ENCODE peak calls at places on chromosomes 2 and 18, in nine cellular contexts. M is dorsolateral prefrontal cortex, C is coronary artery, D is left lung, F is neural crest cell, R is chondrocyte, K is IMR-90, X is stomach, U is colonic mucosa. H is an unnamed sample.

GRCh38 chr2:237264480-237265219 is 149.3 kb downstream of the COL6A3 start:
- DNase-seq in M (no peak), U (no peak), F (no peak), C (no peak), X (no peak), D (no peak), K (peak), R (no peak), H (peak)

GRCh38 chr2:168439536-168439935 is 16.5 kb upstream of the CERS6 start:
- DNase-seq in U (no peak), M (no peak), K (peak), D (no peak), R (no peak), F (no peak), X (no peak), C (no peak), H (peak)

GRCh38 chr2:173355132-173355865 is 627 bp downstream of the CDCA7 start:
- DNase-seq in X (peak), D (peak), C (no peak), F (peak), K (peak), U (peak), R (no peak), M (no peak), H (peak)

GRCh38 chr18:25737710-25738251 is 352.6 kb downstream of the SS18 start:
- DNase-seq in R (no peak), C (no peak), M (no peak), D (no peak), F (no peak), U (no peak), K (peak), X (no peak), H (peak)

GRCh38 chr2:174183076-174183475 is 65.3 kb downstream of the OLA1 start:
- DNase-seq in F (no peak), K (no peak), X (no peak), R (no peak), M (no peak), U (no peak), C (no peak), D (no peak), H (no peak)

GRCh38 chr18:57898506-57899124 is 95.5 kb upstream of the ATP8B1 start:
- DNase-seq in K (peak), D (no peak), C (no peak), M (no peak), R (no peak), X (no peak), U (no peak), F (no peak), H (peak)

GRCh38 chr2:43383533-43383932 is 157.1 kb upstream of the ZFP36L2 start:
- DNase-seq in X (no peak), K (no peak), D (no peak), U (no peak), C (no peak), M (no peak), F (no peak), R (no peak), H (no peak)

GRCh38 chr18:58110398-58110797 is 66.4 kb downstream of the NEDD4L start:
- DNase-seq in X (no peak), C (no peak), F (no peak), K (no peak), U (no peak), D (no peak), M (no peak), R (no peak), H (no peak)

GRCh38 chr2:219131327-219131726 is 29.3 kb downstream of the NHEJ1 start:
- DNase-seq in X (no peak), M (no peak), U (no peak), C (no peak), D (no peak), K (no peak), R (no peak), F (no peak), H (no peak)

GRCh38 chr18:63974991-63975390 is 5.1 kb downstream of the SERPINB8 start:
- DNase-seq in R (no peak), M (no peak), F (no peak), D (no peak), U (peak), K (peak), C (no peak), X (no peak), H (peak)

GRCh38 chr2:144748443-144748842 is 228.5 kb upstream of the ZEB2 start:
- DNase-seq in K (no peak), D (no peak), M (no peak), F (no peak), U (no peak), X (no peak), C (no peak), R (no peak), H (no peak)

GRCh38 chr2:28366496-28367282 is 26.0 kb upstream of the FOSL2 start:
- DNase-seq in K (no peak), C (no peak), R (peak), U (peak), F (no peak), D (no peak), M (no peak), X (peak), H (no peak)

GRCh38 chr2:36388472-36388871 is 32.9 kb downstream of the CRIM1 start:
- DNase-seq in F (no peak), X (no peak), D (no peak), R (no peak), U (no peak), K (no peak), C (no peak), M (no peak), H (no peak)

GRCh38 chr2:121084137-121084680 is 200.8 kb downstream of the TFCP2L1 start:
- DNase-seq in X (no peak), U (no peak), K (no peak), C (no peak), M (no peak), R (no peak), F (no peak), D (no peak), H (no peak)

GRCh38 chr18:76672627-76673026 is 149.7 kb upstream of the ZNF236 start:
- DNase-seq in F (no peak), R (no peak), D (no peak), K (peak), C (no peak), M (no peak), U (no peak), X (no peak), H (no peak)

GRCh38 chr2:6447209-6447608 is 418.5 kb downstream of the CMPK2 start:
- DNase-seq in R (no peak), F (no peak), K (no peak), D (no peak), X (no peak), U (no peak), C (no peak), M (no peak), H (no peak)

GRCh38 chr2:29014811-29015414 is 33.8 kb downstream of the TOGARAM2 start:
- DNase-seq in D (no peak), C (no peak), K (peak), X (peak), M (no peak), U (peak), R (no peak), F (no peak), H (peak)

GRCh38 chr2:68255736-68256450 is 3.6 kb upstream of the PPP3R1 start:
- DNase-seq in F (no peak), K (peak), R (no peak), U (no peak), C (no peak), D (no peak), X (no peak), M (no peak), H (no peak)

GRCh38 chr2:58871469-58872142 is 630.5 kb upstream of the FANCL start:
- DNase-seq in F (no peak), D (no peak), R (no peak), M (no peak), U (no peak), C (no peak), K (no peak), X (no peak), H (peak)

GRCh38 chr2:126894082-126894481 is 4.6 kb upstream of the TEX51 start:
- DNase-seq in M (no peak), K (no peak), D (no peak), X (no peak), F (no peak), C (peak), R (peak), U (no peak), H (no peak)

GRCh38 chr2:195937173-195937572 is 131.5 kb downstream of the DNAH7 start:
- DNase-seq in D (no peak), C (no peak), X (no peak), K (no peak), U (no peak), M (no peak), R (no peak), F (no peak), H (no peak)

GRCh38 chr2:241279413-241279812 is 36.1 kb downstream of the HDLBP start:
- DNase-seq in C (no peak), F (no peak), U (no peak), X (no peak), D (no peak), R (no peak), M (no peak), K (peak), H (no peak)

GRCh38 chr2:34627003-34627402 is 1027.9 kb upstream of the FAM98A start:
- DNase-seq in C (no peak), R (no peak), D (no peak), M (no peak), F (no peak), U (no peak), K (no peak), X (no peak), H (peak)

GRCh38 chr18:72107647-72108046 is 436.5 kb downstream of the CBLN2 start:
- DNase-seq in U (no peak), M (no peak), K (no peak), F (peak), C (no peak), R (no peak), D (no peak), X (no peak), H (peak)

GRCh38 chr2:30197570-30197969 is 33.8 kb upstream of the LBH start:
- DNase-seq in U (no peak), C (no peak), R (no peak), D (no peak), F (no peak), X (no peak), M (no peak), K (no peak), H (no peak)
- TF ChIP-seq CTCF in U (no peak), C (no peak), R (peak), D (no peak), F (no peak), X (no peak), M (no peak), K (no peak), H (no peak)

GRCh38 chr18:48326901-48327675 is 82.1 kb downstream of the ZBTB7C start:
- DNase-seq in X (no peak), K (peak), M (no peak), F (no peak), R (no peak), U (no peak), D (no peak), C (no peak), H (peak)

GRCh38 chr18:48325115-48325670 is 84.0 kb downstream of the ZBTB7C start:
- DNase-seq in R (no peak), C (no peak), M (no peak), U (no peak), X (no peak), D (no peak), F (no peak), K (no peak), H (no peak)

GRCh38 chr18:48321586-48321985 is 87.6 kb downstream of the ZBTB7C start:
- DNase-seq in F (no peak), K (no peak), R (no peak), U (no peak), D (no peak), X (no peak), C (no peak), M (no peak), H (no peak)

GRCh38 chr18:48323151-48323550 is 86.0 kb downstream of the ZBTB7C start:
- DNase-seq in R (no peak), M (no peak), K (no peak), D (no peak), U (no peak), C (no peak), F (no peak), X (no peak), H (no peak)

GRCh38 chr18:48324651-48325050 is 84.5 kb downstream of the ZBTB7C start:
- DNase-seq in U (no peak), K (no peak), X (no peak), F (no peak), C (no peak), D (no peak), R (no peak), M (no peak), H (peak)
- TF ChIP-seq CTCF in U (no peak), K (no peak), X (no peak), F (no peak), C (no peak), D (no peak), R (no peak), M (no peak), H (no peak)

GRCh38 chr18:11963991-11964484 is 17.3 kb upstream of the IMPA2 start:
- DNase-seq in D (no peak), C (no peak), U (no peak), R (no peak), M (no peak), F (no peak), K (peak), X (no peak), H (no peak)
- TF ChIP-seq CTCF in D (no peak), C (no peak), U (no peak), R (peak), M (no peak), F (no peak), K (peak), X (no peak), H (no peak)

GRCh38 chr2:142603761-142604160 is 273.7 kb upstream of the KYNU start:
- DNase-seq in F (no peak), C (no peak), X (no peak), K (no peak), U (no peak), M (no peak), D (no peak), R (no peak), H (no peak)
- TF ChIP-seq CTCF in F (peak), C (no peak), X (no peak), K (peak), U (no peak), M (no peak), D (no peak), R (peak), H (peak)

DNA sequence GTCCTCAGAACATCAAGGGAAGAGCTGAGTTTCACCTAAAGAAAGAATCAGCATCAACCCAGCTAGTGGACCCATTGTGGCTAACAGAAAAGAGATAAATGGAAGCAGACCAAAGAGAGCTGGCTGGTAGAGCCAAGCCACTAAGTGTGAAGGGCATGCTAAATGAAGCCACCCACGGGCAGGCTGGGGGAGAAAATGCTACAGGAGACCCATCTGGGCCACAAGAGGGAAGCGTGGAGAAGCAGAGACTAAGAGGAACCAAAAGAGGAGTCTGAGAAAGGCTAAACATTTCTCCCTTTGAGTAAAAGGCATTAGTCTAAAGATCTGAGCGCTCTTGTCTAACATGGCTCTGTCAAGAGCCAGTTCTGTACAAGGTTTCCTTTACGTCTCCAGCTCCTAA is 15.8 kb downstream of the CWC22 start:
- DNase-seq in D (no peak), F (no peak), C (no peak), U (no peak), M (peak), R (no peak), X (no peak), K (no peak), H (peak)
- TF ChIP-seq CTCF in D (no peak), F (no peak), C (no peak), U (no peak), M (no peak), R (peak), X (no peak), K (peak), H (no peak)

DNA sequence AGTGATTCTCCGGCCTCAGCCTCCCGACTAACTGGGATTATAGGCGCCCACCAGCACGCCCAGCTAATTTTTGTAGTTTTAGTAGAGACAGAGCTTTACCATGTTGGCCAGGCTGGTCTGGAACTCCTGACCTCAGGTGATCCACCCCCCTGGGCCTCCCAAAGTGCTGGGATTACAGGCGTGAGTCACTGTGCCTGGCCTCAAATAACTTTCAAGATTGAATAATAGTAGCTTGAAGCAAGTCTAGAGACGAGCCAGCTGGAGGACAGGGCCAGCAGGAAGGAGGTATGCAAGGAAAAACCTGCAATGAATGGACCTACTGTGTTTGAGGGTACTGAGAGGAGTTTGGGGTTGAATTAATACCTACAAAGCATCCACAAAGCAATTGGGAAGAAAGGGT is 87.5 kb downstream of the MSH2 start:
- DNase-seq in X (no peak), K (peak), D (no peak), C (no peak), R (no peak), F (no peak), M (no peak), U (no peak), H (peak)
- TF ChIP-seq CTCF in X (no peak), K (no peak), D (no peak), C (no peak), R (no peak), F (no peak), M (no peak), U (no peak), H (no peak)

DNA sequence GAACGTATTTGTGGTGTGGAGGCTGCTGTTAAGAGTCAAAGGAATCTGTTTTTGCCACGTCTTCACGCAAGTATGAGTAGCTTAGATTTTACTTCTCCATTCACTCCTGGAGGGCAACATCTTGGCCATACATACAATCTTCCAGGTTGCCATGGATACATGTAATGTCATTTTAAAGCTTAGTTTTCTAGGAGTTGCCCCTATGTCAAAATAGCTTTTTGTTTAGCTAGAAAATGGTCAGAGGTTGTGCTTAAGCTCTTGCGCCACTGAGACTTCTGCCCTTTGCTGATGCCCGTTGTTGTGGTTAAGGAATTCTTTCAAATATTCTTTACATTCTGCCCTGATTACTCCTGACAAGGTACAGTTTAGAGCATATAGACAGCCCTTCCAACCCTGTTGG is 245.4 kb upstream of the TFPI start:
- DNase-seq in U (no peak), M (no peak), D (no peak), C (no peak), X (no peak), R (no peak), F (no peak), K (no peak), H (no peak)
- TF ChIP-seq CTCF in U (no peak), M (no peak), D (no peak), C (no peak), X (no peak), R (no peak), F (no peak), K (no peak), H (no peak)

GRCh38 chr2:38271697-38272096 is 105.4 kb downstream of the ATL2 start:
- DNase-seq in C (no peak), F (no peak), X (no peak), K (no peak), D (no peak), M (no peak), R (no peak), U (no peak), H (no peak)

GRCh38 chr2:38279201-38279600 is 97.9 kb downstream of the ATL2 start:
- DNase-seq in C (no peak), D (no peak), X (no peak), R (no peak), F (no peak), M (no peak), U (no peak), K (peak), H (no peak)

GRCh38 chr2:38277245-38278119 is 99.6 kb downstream of the ATL2 start:
- DNase-seq in R (no peak), U (no peak), M (no peak), F (no peak), C (no peak), X (no peak), D (no peak), K (peak), H (no peak)

GRCh38 chr2:38269421-38269820 is 107.7 kb downstream of the ATL2 start:
- DNase-seq in R (no peak), U (no peak), D (no peak), C (peak), X (no peak), F (no peak), K (peak), M (no peak), H (peak)

GRCh38 chr2:38274286-38275276 is 102.5 kb downstream of the ATL2 start:
- DNase-seq in F (peak), C (no peak), U (no peak), M (no peak), X (no peak), D (no peak), R (no peak), K (peak), H (peak)
- TF ChIP-seq CTCF in F (peak), C (no peak), U (peak), M (peak), X (no peak), D (peak), R (peak), K (peak), H (peak)

GRCh38 chr2:238843476-238843875 is 4.4 kb upstream of the TWIST2 start:
- DNase-seq in X (no peak), M (no peak), D (no peak), K (no peak), C (no peak), F (no peak), R (no peak), U (no peak), H (no peak)

GRCh38 chr2:238839428-238839827 is 8.5 kb upstream of the TWIST2 start:
- DNase-seq in C (no peak), X (no peak), R (no peak), F (no peak), U (no peak), D (no peak), K (no peak), M (no peak), H (peak)

GRCh38 chr2:238845583-238846480 is 2.1 kb upstream of the TWIST2 start:
- DNase-seq in M (no peak), R (no peak), F (no peak), U (no peak), C (no peak), K (no peak), D (no peak), X (no peak), H (no peak)

GRCh38 chr2:238838786-238839327 is 9.0 kb upstream of the TWIST2 start:
- DNase-seq in C (no peak), M (no peak), D (no peak), U (no peak), F (no peak), R (no peak), X (no peak), K (no peak), H (no peak)

GRCh38 chr2:238841542-238842181 is 6.2 kb upstream of the TWIST2 start:
- DNase-seq in R (no peak), K (no peak), M (no peak), F (no peak), X (no peak), D (no peak), C (no peak), U (no peak), H (no peak)
- TF ChIP-seq CTCF in R (no peak), K (no peak), M (no peak), F (no peak), X (no peak), D (no peak), C (no peak), U (no peak), H (no peak)

GRCh38 chr2:118705032-118705431 is 142.4 kb downstream of the EN1 start:
- DNase-seq in K (peak), U (no peak), F (no peak), M (no peak), R (no peak), D (no peak), X (no peak), C (no peak), H (peak)
- TF ChIP-seq CTCF in K (no peak), U (no peak), F (no peak), M (no peak), R (no peak), D (no peak), X (no peak), C (no peak), H (no peak)